ENCODE peak calls at places on chromosomes 1 and 21, in eight cellular contexts. M, U, L, D, Q, P, V and T are unnamed samples. For H3K4me1, the result is how much of the 10 kb centered on the place peaks cover.

GRCh38 chr1:31376374-31377134 is 3.7 kb upstream of the FABP3 start:
- DNase-seq in V (no peak), U (no peak), D (no peak), Q (peak), P (no peak), M (peak), L (peak), T (no peak)

GRCh38 chr1:228076796-228077430 is 5.6 kb upstream of the ARF1 start:
- DNase-seq in D (peak), V (peak), L (no peak), Q (no peak), U (no peak), M (no peak), P (peak), T (no peak)

GRCh38 chr1:14724697-14725096 is 126.2 kb downstream of the KAZN start:
- DNase-seq in M (no peak), D (no peak), V (no peak), Q (no peak), P (no peak), U (no peak), L (no peak), T (no peak)

GRCh38 chr21:35159881-35160280 is 110.8 kb upstream of the RUNX1 start:
- DNase-seq in M (no peak), L (no peak), V (no peak), Q (no peak), P (no peak), U (no peak), D (no peak), T (no peak)

GRCh38 chr1:88661188-88661587 is 22.9 kb upstream of the PKN2 start:
- DNase-seq in V (no peak), M (no peak), Q (peak), D (no peak), U (no peak), L (no peak), P (no peak), T (no peak)

GRCh38 chr1:183473286-183473536 is 912 bp downstream of the SMG7 start:
- DNase-seq in U (no peak), V (no peak), M (no peak), L (no peak), P (no peak), Q (no peak), D (no peak), T (no peak)

GRCh38 chr1:239947789-239948188 is 143.9 kb upstream of the FMN2 start:
- DNase-seq in L (no peak), P (no peak), M (no peak), Q (no peak), V (no peak), U (no peak), D (no peak), T (no peak)

GRCh38 chr1:9537863-9538668 is 1.2 kb upstream of the SLC25A33 start:
- DNase-seq in P (no peak), U (no peak), V (no peak), L (peak), Q (no peak), D (peak), M (no peak), T (no peak)

GRCh38 chr1:67432745-67433144 is 2.5 kb upstream of the SERBP1 start:
- DNase-seq in D (no peak), P (no peak), M (no peak), U (no peak), L (no peak), Q (no peak), V (no peak), T (no peak)

GRCh38 chr1:200306954-200307754 is 102.7 kb downstream of the ZNF281 start:
- DNase-seq in D (no peak), P (no peak), Q (peak), U (no peak), M (no peak), L (peak), V (no peak), T (no peak)

GRCh38 chr1:235923466-235924008 is 56.8 kb upstream of the LYST start:
- DNase-seq in M (no peak), L (peak), Q (no peak), V (no peak), D (peak), U (no peak), P (no peak), T (no peak)

GRCh38 chr1:151509350-151510019 is 1.7 kb upstream of the CGN start:
- DNase-seq in Q (no peak), M (no peak), V (no peak), L (no peak), P (no peak), U (no peak), D (peak), T (no peak)

GRCh38 chr1:193656841-193657240 is 470.4 kb upstream of the B3GALT2 start:
- DNase-seq in P (no peak), U (no peak), V (no peak), D (no peak), Q (no peak), M (no peak), L (no peak), T (no peak)

GRCh38 chr1:944341-945325 is 14.4 kb downstream of the NOC2L start:
- DNase-seq in D (no peak), V (peak), Q (no peak), U (no peak), L (no peak), M (no peak), P (peak), T (no peak)

GRCh38 chr21:41630249-41630648 is 122.3 kb upstream of the TMPRSS2 start:
- DNase-seq in Q (no peak), M (peak), V (peak), D (peak), U (no peak), L (peak), P (no peak), T (no peak)

GRCh38 chr1:119544165-119544762 is 37.3 kb downstream of the HSD3B1 start:
- DNase-seq in L (no peak), D (peak), U (no peak), Q (peak), M (no peak), V (no peak), P (no peak), T (no peak)

DNA sequence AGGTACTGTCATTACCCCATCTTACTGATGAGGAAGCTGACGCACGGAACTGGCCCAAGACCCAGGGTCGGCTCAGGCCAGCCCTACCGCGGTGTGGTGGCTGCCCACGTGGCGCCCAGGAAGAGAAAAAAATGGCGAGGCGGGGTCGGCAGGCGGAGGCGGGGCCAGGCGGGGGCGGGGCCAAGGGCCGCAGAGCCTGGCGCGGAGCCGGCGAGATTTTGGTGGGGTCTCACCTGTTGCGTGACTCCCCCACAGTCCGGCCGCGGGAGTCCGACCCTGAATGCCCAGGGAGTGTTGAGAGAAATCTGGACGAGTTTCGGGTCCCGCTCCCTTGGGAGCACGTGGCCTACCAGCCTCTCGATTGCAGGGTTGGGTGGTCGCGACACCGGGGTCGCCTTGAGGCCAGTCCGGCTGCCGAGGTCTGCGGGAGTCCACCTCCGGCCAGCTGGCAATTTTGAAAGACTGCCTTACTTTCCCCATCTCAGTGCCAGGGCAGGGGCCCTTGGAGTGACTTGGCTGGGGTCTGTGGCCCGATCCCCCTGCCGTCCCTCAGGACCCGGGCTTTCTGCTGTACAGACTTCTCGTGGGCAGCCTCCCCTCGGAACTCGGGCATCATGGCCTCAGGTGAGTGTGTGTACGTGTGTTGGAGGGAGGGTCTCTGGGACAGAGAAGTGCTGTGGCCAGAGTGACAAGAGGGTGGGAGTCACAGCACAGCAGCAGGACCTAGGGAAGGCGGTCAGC is at the start of gene AMPD2:
- DNase-seq in M (peak), V (peak), D (peak), Q (peak), U (no peak), L (peak), P (peak), T (no peak)
- H3K4me1 ChIP-seq in M (under half), V (under half), D (under half), Q (under half), U (under half), L (under half), P (under half), T (half or more)

DNA sequence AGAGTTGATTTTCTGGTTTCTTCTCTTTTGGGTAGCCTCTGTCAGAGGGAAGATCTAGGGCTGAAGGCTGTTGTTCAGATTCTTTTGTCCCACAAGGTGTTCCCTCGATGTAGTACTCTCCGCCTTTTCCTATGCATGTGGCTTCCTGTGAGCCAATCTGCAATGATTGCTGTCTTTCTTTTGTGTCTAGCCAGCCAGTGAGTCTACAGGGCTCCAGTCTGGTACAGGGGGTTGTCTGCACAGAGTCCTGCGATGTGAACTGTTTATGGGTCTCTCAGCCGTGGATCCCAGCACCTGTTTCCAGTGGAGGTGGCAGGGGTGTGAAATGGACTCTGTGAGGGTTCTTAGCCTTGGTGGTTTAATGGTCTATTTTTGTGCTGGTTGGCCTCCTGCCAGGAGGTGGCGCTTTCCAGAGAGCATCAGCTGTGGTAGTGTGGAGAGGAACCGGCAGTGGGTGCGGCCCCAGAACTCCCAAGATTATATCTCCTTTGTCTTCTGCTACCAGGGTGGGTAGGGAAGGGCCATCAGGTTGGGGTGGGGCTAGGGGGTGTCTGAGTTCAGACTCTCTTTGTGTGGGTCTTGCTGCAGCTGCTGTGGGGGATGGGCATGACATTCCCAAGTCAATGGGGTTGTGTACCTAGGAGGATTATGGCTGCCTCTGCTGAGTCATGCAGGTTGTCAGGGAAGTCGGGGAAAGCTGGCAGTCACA is 81.3 kb upstream of the C21orf91 start:
- DNase-seq in D (no peak), Q (peak), M (no peak), V (no peak), P (no peak), U (no peak), L (no peak), T (no peak)
- H3K27ac ChIP-seq in D (no peak), Q (no peak), M (no peak), V (no peak), P (no peak), U (no peak), L (no peak), T (no peak)

GRCh38 chr1:162689745-162690671 is 57.7 kb downstream of the DDR2 start:
- DNase-seq in U (no peak), V (no peak), Q (no peak), P (no peak), D (no peak), M (no peak), L (no peak), T (no peak)

GRCh38 chr1:162688931-162689330 is 56.7 kb downstream of the DDR2 start:
- DNase-seq in M (no peak), D (no peak), V (no peak), L (no peak), U (no peak), P (no peak), Q (no peak), T (no peak)

GRCh38 chr1:162690672-162691434 is 58.6 kb downstream of the DDR2 start:
- DNase-seq in L (peak), P (no peak), U (peak), V (peak), M (peak), D (peak), Q (peak), T (no peak)

GRCh38 chr1:162688521-162688920 is 56.3 kb downstream of the DDR2 start:
- DNase-seq in P (no peak), Q (no peak), U (no peak), M (no peak), L (no peak), V (no peak), D (peak), T (no peak)

GRCh38 chr1:162687870-162688269 is 55.6 kb downstream of the DDR2 start:
- DNase-seq in Q (no peak), P (no peak), V (no peak), D (no peak), U (no peak), M (no peak), L (no peak), T (no peak)
- H3K4me1 ChIP-seq in Q (under half), P (under half), V (under half), D (under half), U (under half), M (under half), L (under half), T (half or more)

GRCh38 chr1:233138794-233139544 is 156.6 kb downstream of the PCNX2 start:
- DNase-seq in D (no peak), Q (no peak), V (no peak), U (no peak), P (no peak), M (no peak), L (no peak), T (no peak)

GRCh38 chr1:233140519-233140918 is 155.0 kb downstream of the PCNX2 start:
- DNase-seq in M (no peak), Q (no peak), D (no peak), U (no peak), P (no peak), L (no peak), V (peak), T (no peak)

GRCh38 chr1:233144434-233144833 is 151.1 kb downstream of the PCNX2 start:
- DNase-seq in P (no peak), D (no peak), U (no peak), M (no peak), V (no peak), Q (no peak), L (no peak), T (no peak)

GRCh38 chr1:233143266-233143665 is 152.3 kb downstream of the PCNX2 start:
- DNase-seq in U (no peak), M (no peak), Q (no peak), V (no peak), L (no peak), D (no peak), P (no peak), T (no peak)

DNA sequence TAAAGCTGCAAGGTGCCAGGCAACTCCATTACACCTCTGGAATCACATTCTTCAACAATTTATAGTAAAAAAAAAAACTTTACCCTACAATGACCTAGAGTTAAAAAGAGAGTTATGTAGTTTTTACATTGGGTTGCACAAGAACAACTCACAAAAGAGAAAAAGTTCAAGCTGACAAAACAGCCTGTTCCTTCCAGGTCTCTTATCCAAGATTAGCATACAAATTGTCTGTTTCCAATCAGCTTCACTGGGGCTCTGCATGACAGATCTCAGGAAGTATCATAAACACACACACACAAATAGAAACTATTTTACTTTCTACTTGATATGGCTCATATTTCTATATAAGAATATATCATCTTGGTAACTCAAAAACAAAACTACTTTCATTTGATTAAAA is 154.6 kb downstream of the PCNX2 start:
- DNase-seq in U (no peak), Q (no peak), M (no peak), V (no peak), P (no peak), L (no peak), D (no peak), T (no peak)
- H3K27ac ChIP-seq in U (no peak), Q (no peak), M (no peak), V (no peak), P (no peak), L (peak), D (no peak), T (no peak)